ENCODE peak calls at places on chromosome 22, in nine cellular contexts. W, B, U, M, Q, X, S, R and K are unnamed samples.

GRCh38 chr22:24482998-24483397 is 12.1 kb upstream of the UPB1 start:
- DNase-seq in U (no peak), M (no peak), X (no peak), W (no peak), Q (no peak), R (no peak), S (no peak), B (no peak), K (no peak)

GRCh38 chr22:29041408-29041807 is 20.2 kb downstream of the C22orf31 start:
- DNase-seq in R (no peak), X (no peak), S (no peak), M (no peak), Q (no peak), U (no peak), B (no peak), W (no peak), K (no peak)

GRCh38 chr22:27715078-27715477 is 86.5 kb downstream of the MN1 start:
- DNase-seq in M (peak; percentile 30), U (no peak), R (no peak), S (no peak), B (no peak), W (no peak), X (no peak), Q (no peak), K (no peak)

GRCh38 chr22:30205281-30206115 is 41.1 kb downstream of the LIF start:
- DNase-seq in U (no peak), M (peak; percentile 74), S (peak; percentile 87), W (no peak), Q (no peak), R (no peak), B (peak; percentile 97), X (no peak), K (peak; percentile 99)

GRCh38 chr22:17098379-17098819 is 13.6 kb downstream of the IL17RA start:
- DNase-seq in U (no peak), B (no peak), M (no peak), R (no peak), Q (no peak), X (peak; percentile 38), S (peak; percentile 69), W (no peak), K (no peak)

GRCh38 chr22:43385770-43386641 is 25.8 kb upstream of the MPPED1 start:
- DNase-seq in S (peak; percentile 84), X (peak; percentile 85), B (peak; percentile 65), R (peak; percentile 30), U (peak; percentile 75), Q (no peak), W (peak; percentile 89), M (peak; percentile 62), K (peak; percentile 77)

GRCh38 chr22:45499746-45500145 is 2.9 kb upstream of the FBLN1 start:
- DNase-seq in S (peak; percentile 92), R (no peak), W (no peak), X (no peak), U (no peak), M (no peak), B (peak; percentile 33), Q (no peak), K (no peak)

GRCh38 chr22:27512283-27512761 is 289.2 kb downstream of the MN1 start:
- DNase-seq in M (no peak), X (no peak), B (no peak), W (no peak), R (no peak), Q (no peak), U (no peak), S (peak; percentile 88), K (no peak)

GRCh38 chr22:48088926-48089536 is 1326.6 kb downstream of the TBC1D22A start:
- DNase-seq in R (no peak), W (no peak), B (no peak), S (peak; percentile 71), Q (no peak), M (no peak), X (no peak), U (no peak), K (no peak)

GRCh38 chr22:45585437-45585755 is 82.7 kb downstream of the FBLN1 start:
- DNase-seq in U (no peak), X (no peak), B (no peak), R (no peak), Q (no peak), S (no peak), M (peak; percentile 69), W (no peak), K (no peak)

GRCh38 chr22:38203855-38204497 is 2.2 kb downstream of the MAFF start:
- DNase-seq in B (no peak), W (no peak), M (no peak), Q (no peak), R (no peak), X (no peak), S (peak; percentile 62), U (no peak), K (peak; percentile 53)

GRCh38 chr22:37581534-37581933 is 1.6 kb upstream of the LGALS2 start:
- DNase-seq in W (no peak), Q (no peak), U (no peak), B (no peak), R (no peak), M (no peak), X (no peak), S (no peak), K (no peak)

GRCh38 chr22:28922540-28923244 is 39.3 kb downstream of the ZNRF3 start:
- DNase-seq in X (no peak), M (no peak), S (no peak), B (peak; percentile 58), U (no peak), R (no peak), W (no peak), Q (no peak), K (no peak)

GRCh38 chr22:37340331-37341262 is 58.3 kb downstream of the CYTH4 start:
- DNase-seq in M (no peak), Q (no peak), S (no peak), X (no peak), R (no peak), B (no peak), U (no peak), W (peak; percentile 79), K (no peak)

GRCh38 chr22:36052505-36052941 is 23.9 kb upstream of the RBFOX2 start:
- DNase-seq in U (no peak), R (no peak), Q (no peak), B (peak; percentile 40), X (peak; percentile 24), W (peak; percentile 42), S (no peak), M (no peak), K (peak; percentile 55)

GRCh38 chr22:17930455-17931313 is 93.7 kb downstream of the MICAL3 start:
- DNase-seq in W (no peak), M (no peak), X (no peak), B (no peak), Q (no peak), R (no peak), S (no peak), U (no peak), K (no peak)

GRCh38 chr22:25083414-25084166 is 116.1 kb upstream of the CRYBB3 start:
- DNase-seq in Q (no peak), X (no peak), R (no peak), M (no peak), S (no peak), B (no peak), U (no peak), W (peak; percentile 57), K (no peak)

GRCh38 chr22:26845016-26845728 is 187.8 kb downstream of the MIAT start:
- DNase-seq in U (no peak), Q (no peak), R (no peak), X (no peak), W (no peak), S (no peak), B (no peak), M (no peak), K (no peak)

GRCh38 chr22:30424471-30425326 is 869 bp upstream of the MTFP1 start:
- DNase-seq in M (no peak), S (no peak), Q (no peak), R (no peak), W (no peak), X (peak; percentile 58), B (peak; percentile 23), U (no peak), K (peak; percentile 77)

GRCh38 chr22:47395481-47395880 is 633.0 kb downstream of the TBC1D22A start:
- DNase-seq in U (no peak), B (no peak), W (no peak), Q (no peak), R (no peak), X (no peak), S (no peak), M (peak; percentile 30), K (no peak)

GRCh38 chr22:20080776-20081654 is 974 bp downstream of the DGCR8 start:
- DNase-seq in M (peak; percentile 56), W (peak; percentile 40), X (peak; percentile 45), B (peak; percentile 10), U (peak; percentile 45), S (no peak), Q (no peak), R (no peak), K (peak; percentile 83)

GRCh38 chr22:49641770-49642313 is 185.8 kb downstream of the BRD1 start:
- DNase-seq in R (no peak), Q (no peak), M (no peak), X (no peak), B (no peak), W (no peak), S (no peak), U (no peak), K (no peak)

GRCh38 chr22:35868938-35869337 is 151.3 kb downstream of the APOL5 start:
- DNase-seq in Q (no peak), M (no peak), U (no peak), S (no peak), W (no peak), X (no peak), R (no peak), B (no peak), K (no peak)

GRCh38 chr22:39098026-39098425 is 982 bp downstream of the APOBEC3H start:
- DNase-seq in W (peak; percentile 68), R (no peak), X (no peak), Q (no peak), M (no peak), B (no peak), S (peak; percentile 37), U (no peak), K (no peak)

GRCh38 chr22:50696799-50697561 is 24.4 kb downstream of the SHANK3 start:
- DNase-seq in M (no peak), S (peak; percentile 64), W (peak; percentile 88), X (no peak), R (no peak), B (no peak), Q (no peak), U (peak; percentile 78), K (no peak)

GRCh38 chr22:49203091-49203862 is 624.4 kb downstream of the BRD1 start:
- DNase-seq in B (no peak), Q (no peak), R (no peak), W (peak; percentile 24), U (no peak), X (no peak), M (no peak), S (peak; percentile 38), K (no peak)